ENCODE peak calls at places on chromosomes 13 and 19, in ten cellular contexts. L, Y, G, I, F, W, D, O, P and A are unnamed samples.

GRCh38 chr13:101698400-101698799 is 245.9 kb downstream of the ITGBL1 start:
- DNase-seq in L (peak; percentile 41), Y (no peak), G (no peak), I (no peak), F (no peak), W (no peak), D (peak; percentile 46), O (no peak), P (no peak), A (no peak)

GRCh38 chr13:43546260-43546659 is 240.5 kb downstream of the ENOX1 start:
- DNase-seq in L (no peak), Y (no peak), G (peak; percentile 66), I (no peak), F (peak; percentile 51), W (no peak), D (peak; percentile 14), O (no peak), P (peak; percentile 5), A (peak; percentile 44)

GRCh38 chr19:48859711-48860572 is 8.5 kb downstream of the PLEKHA4 start:
- DNase-seq in L (no peak), Y (no peak), G (no peak), I (no peak), F (no peak), W (no peak), D (no peak), O (no peak), P (peak; percentile 37), A (no peak)

GRCh38 chr13:95689582-95689926 is 12.6 kb downstream of the DNAJC3 start:
- DNase-seq in L (no peak), Y (no peak), G (no peak), I (no peak), F (no peak), W (no peak), D (no peak), O (no peak), P (no peak), A (no peak)

GRCh38 chr19:9431475-9431874 is 3.9 kb downstream of the ZNF266 start:
- DNase-seq in L (no peak), Y (peak; percentile 13), G (peak; percentile 30), I (peak; percentile 50), F (no peak), W (no peak), D (no peak), O (no peak), P (peak; percentile 58), A (peak; percentile 45)

GRCh38 chr13:29991343-29991742 is 140.9 kb upstream of the UBL3 start:
- DNase-seq in L (peak; percentile 97), Y (peak; percentile 92), G (peak; percentile 53), I (no peak), F (no peak), W (peak; percentile 99), D (peak; percentile 72), O (no peak), P (no peak), A (no peak)

GRCh38 chr13:49958321-49958720 is 22.2 kb upstream of the SPRYD7 start:
- DNase-seq in L (peak; percentile 3), Y (peak; percentile 9), G (no peak), I (no peak), F (no peak), W (peak; percentile 37), D (peak; percentile 8), O (no peak), P (peak; percentile 8), A (no peak)

GRCh38 chr13:79932556-79932955 is 408.4 kb downstream of the SPRY2 start:
- DNase-seq in L (no peak), Y (no peak), G (no peak), I (no peak), F (no peak), W (no peak), D (peak; percentile 64), O (no peak), P (no peak), A (no peak)

GRCh38 chr19:38849746-38850230 is at the start of gene HNRNPL:
- DNase-seq in L (no peak), Y (no peak), G (no peak), I (peak; percentile 99), F (no peak), W (no peak), D (no peak), O (peak; percentile 99), P (no peak), A (no peak)

GRCh38 chr19:13013649-13014048 is 18.4 kb downstream of the NFIX start:
- DNase-seq in L (no peak), Y (no peak), G (no peak), I (no peak), F (no peak), W (peak; percentile 53), D (peak; percentile 65), O (no peak), P (no peak), A (no peak)

GRCh38 chr19:13417054-13417453 is 89.2 kb downstream of the CACNA1A start:
- DNase-seq in L (no peak), Y (no peak), G (no peak), I (no peak), F (no peak), W (no peak), D (no peak), O (no peak), P (no peak), A (no peak)

GRCh38 chr13:23674795-23675640 is 104.8 kb downstream of the TNFRSF19 start:
- DNase-seq in L (peak; percentile 91), Y (peak; percentile 89), G (peak; percentile 52), I (no peak), F (no peak), W (peak; percentile 90), D (peak; percentile 88), O (no peak), P (no peak), A (no peak)

GRCh38 chr19:11942843-11943108 is 17.9 kb downstream of the ZNF700 start:
- DNase-seq in L (no peak), Y (peak; percentile 22), G (no peak), I (no peak), F (no peak), W (no peak), D (no peak), O (no peak), P (no peak), A (no peak)

GRCh38 chr19:38326591-38326990 is 6.9 kb downstream of the KCNK6 start:
- DNase-seq in L (no peak), Y (no peak), G (no peak), I (no peak), F (no peak), W (no peak), D (no peak), O (no peak), P (no peak), A (no peak)

GRCh38 chr19:51719251-51719901 is 4.4 kb downstream of the HAS1 start:
- DNase-seq in L (no peak), Y (no peak), G (no peak), I (no peak), F (no peak), W (no peak), D (no peak), O (no peak), P (peak; percentile 43), A (no peak)

GRCh38 chr13:39777527-39778061 is 122.1 kb downstream of the COG6 start:
- DNase-seq in L (peak; percentile 94), Y (peak; percentile 86), G (peak; percentile 81), I (no peak), F (no peak), W (peak; percentile 96), D (peak; percentile 84), O (no peak), P (peak; percentile 41), A (no peak)
- TF ChIP-seq CTCF in L (peak; percentile 33), Y (peak; percentile 43), G (peak; percentile 71), I (peak; percentile 25), F (no peak), W (peak; percentile 43), D (peak; percentile 53), O (peak; percentile 63), P (peak; percentile 36), A (no peak)

GRCh38 chr19:32101206-32101605 is 244.2 kb upstream of the ZNF507 start:
- DNase-seq in L (no peak), Y (no peak), G (no peak), I (no peak), F (no peak), W (no peak), D (no peak), O (no peak), P (no peak), A (no peak)

GRCh38 chr19:32098953-32099352 is 246.5 kb upstream of the ZNF507 start:
- DNase-seq in L (no peak), Y (no peak), G (no peak), I (no peak), F (no peak), W (no peak), D (no peak), O (no peak), P (peak; percentile 33), A (no peak)

GRCh38 chr19:32104465-32105235 is 240.8 kb upstream of the ZNF507 start:
- DNase-seq in L (no peak), Y (peak; percentile 5), G (no peak), I (no peak), F (no peak), W (peak; percentile 50), D (no peak), O (no peak), P (no peak), A (peak; percentile 33)
- TF ChIP-seq CTCF in L (no peak), Y (no peak), G (no peak), I (peak; percentile 36), F (no peak), W (peak; percentile 9), D (no peak), O (no peak), P (peak; percentile 5), A (no peak)

GRCh38 chr13:76637651-76638111 is 248.5 kb downstream of the KCTD12 start:
- DNase-seq in L (peak; percentile 44), Y (peak; percentile 64), G (peak; percentile 41), I (no peak), F (no peak), W (peak; percentile 30), D (peak; percentile 33), O (no peak), P (no peak), A (no peak)

GRCh38 chr13:76635232-76636021 is 250.8 kb downstream of the KCTD12 start:
- DNase-seq in L (no peak), Y (no peak), G (no peak), I (no peak), F (no peak), W (no peak), D (no peak), O (no peak), P (no peak), A (no peak)

GRCh38 chr13:76636881-76637280 is 249.3 kb downstream of the KCTD12 start:
- DNase-seq in L (no peak), Y (no peak), G (no peak), I (no peak), F (no peak), W (no peak), D (no peak), O (no peak), P (no peak), A (no peak)

GRCh38 chr13:76632388-76633044 is 253.7 kb downstream of the KCTD12 start:
- DNase-seq in L (no peak), Y (no peak), G (no peak), I (no peak), F (no peak), W (no peak), D (no peak), O (no peak), P (peak; percentile 58), A (no peak)

GRCh38 chr13:76634431-76635191 is 251.6 kb downstream of the KCTD12 start:
- DNase-seq in L (no peak), Y (no peak), G (no peak), I (no peak), F (no peak), W (no peak), D (no peak), O (no peak), P (no peak), A (no peak)
- TF ChIP-seq CTCF in L (no peak), Y (no peak), G (no peak), I (no peak), F (no peak), W (no peak), D (no peak), O (no peak), P (no peak), A (no peak)

GRCh38 chr19:53076984-53077383 is 26.2 kb downstream of the ZNF160 start:
- DNase-seq in L (peak; percentile 21), Y (peak; percentile 45), G (peak; percentile 66), I (peak; percentile 66), F (no peak), W (peak; percentile 43), D (peak; percentile 9), O (no peak), P (peak; percentile 85), A (peak; percentile 13)
- TF ChIP-seq CTCF in L (peak; percentile 25), Y (peak; percentile 63), G (peak; percentile 55), I (peak; percentile 83), F (peak; percentile 52), W (peak; percentile 67), D (peak; percentile 28), O (no peak), P (peak; percentile 85), A (no peak)